ENCODE peak calls at places on chromosomes 13 and 19, in eight cellular contexts. U is adrenal gland, V is fibroblast of lung, I is A549, H is astrocyte, E is prostate gland, F is heart right ventricle, O is sigmoid colon. X is an unnamed sample.

GRCh38 chr13:42048625-42049453 is at the start of gene DGKH:
- DNase-seq in U (peak; percentile 89), V (peak; percentile 78), I (peak; percentile 70), H (peak; percentile 65), E (peak; percentile 83), F (peak; percentile 88), O (peak; percentile 92), X (peak; percentile 81)

GRCh38 chr13:25727250-25727649 is 324.6 kb downstream of the SHISA2 start:
- DNase-seq in U (no peak), V (no peak), I (no peak), H (no peak), E (peak; percentile 87), F (no peak), O (no peak), X (no peak)

GRCh38 chr13:86403213-86403612 is 604.0 kb upstream of the SLITRK6 start:
- DNase-seq in U (no peak), V (no peak), I (no peak), H (no peak), E (no peak), F (no peak), O (no peak), X (no peak)

GRCh38 chr13:36551445-36551844 is 119.2 kb downstream of the CCNA1 start:
- DNase-seq in U (no peak), V (no peak), I (no peak), H (no peak), E (no peak), F (no peak), O (no peak), X (no peak)

GRCh38 chr13:45662122-45662521 is 40.0 kb upstream of the CBY2 start:
- DNase-seq in U (no peak), V (no peak), I (no peak), H (no peak), E (no peak), F (no peak), O (no peak), X (no peak)

GRCh38 chr13:39452834-39453233 is 150.2 kb downstream of the LHFPL6 start:
- DNase-seq in U (no peak), V (no peak), I (no peak), H (no peak), E (no peak), F (peak; percentile 22), O (no peak), X (no peak)

GRCh38 chr19:36773223-36773579 is 594 bp upstream of the ZNF850 start:
- DNase-seq in U (no peak), V (no peak), I (no peak), H (no peak), E (no peak), F (no peak), O (no peak), X (no peak)

GRCh38 chr19:46413262-46414031 is at the start of gene CCDC8:
- DNase-seq in U (peak; percentile 93), V (peak; percentile 98), I (no peak), H (peak; percentile 95), E (peak; percentile 85), F (peak; percentile 91), O (peak; percentile 95), X (no peak)

GRCh38 chr13:110410000-110410399 is 102.9 kb downstream of the COL4A2 start:
- DNase-seq in U (no peak), V (no peak), I (no peak), H (no peak), E (no peak), F (no peak), O (no peak), X (no peak)

GRCh38 chr13:90709329-90709728 is 638.2 kb upstream of the MIR17HG start:
- DNase-seq in U (no peak), V (no peak), I (no peak), H (no peak), E (no peak), F (no peak), O (no peak), X (no peak)

GRCh38 chr13:25608181-25608580 is 236.4 kb downstream of the ATP8A2 start:
- DNase-seq in U (no peak), V (no peak), I (no peak), H (no peak), E (no peak), F (no peak), O (no peak), X (no peak)

GRCh38 chr19:56294557-56294956 is 20.1 kb downstream of the ZSCAN5A start:
- DNase-seq in U (no peak), V (no peak), I (no peak), H (peak; percentile 58), E (no peak), F (no peak), O (no peak), X (no peak)

DNA sequence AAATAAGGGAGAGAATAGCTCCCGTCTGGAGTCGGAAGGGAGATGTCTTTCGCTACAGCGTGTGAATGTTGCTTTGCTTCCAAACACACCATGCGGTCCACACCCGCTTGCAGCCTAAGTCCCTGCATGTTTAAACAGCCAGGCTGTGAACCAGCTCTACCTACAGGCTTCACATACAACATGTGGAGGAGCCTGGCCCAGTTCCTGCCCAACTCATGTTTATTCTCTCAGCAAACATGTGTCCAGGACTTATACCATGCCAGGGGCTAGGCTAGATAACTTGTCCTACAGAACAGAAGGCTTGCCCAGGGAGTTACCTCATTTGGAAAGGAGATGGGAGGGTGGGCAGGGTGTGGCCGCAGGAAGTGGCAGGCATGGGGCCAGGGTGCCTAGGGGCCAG is 181.5 kb downstream of the FOXO1 start:
- DNase-seq in U (no peak), V (no peak), I (no peak), H (no peak), E (no peak), F (no peak), O (no peak), X (no peak)
- H3K4me1 ChIP-seq in U (peaks cover 12% of the 10 kb centered on the region), V (no peaks in the 10 kb centered on the region), I (no peaks in the 10 kb centered on the region), H (peaks cover 3% of the 10 kb centered on the region), E (no peaks in the 10 kb centered on the region), F (peaks cover 23% of the 10 kb centered on the region), O (no peaks in the 10 kb centered on the region), X (peaks cover 39% of the 10 kb centered on the region)

DNA sequence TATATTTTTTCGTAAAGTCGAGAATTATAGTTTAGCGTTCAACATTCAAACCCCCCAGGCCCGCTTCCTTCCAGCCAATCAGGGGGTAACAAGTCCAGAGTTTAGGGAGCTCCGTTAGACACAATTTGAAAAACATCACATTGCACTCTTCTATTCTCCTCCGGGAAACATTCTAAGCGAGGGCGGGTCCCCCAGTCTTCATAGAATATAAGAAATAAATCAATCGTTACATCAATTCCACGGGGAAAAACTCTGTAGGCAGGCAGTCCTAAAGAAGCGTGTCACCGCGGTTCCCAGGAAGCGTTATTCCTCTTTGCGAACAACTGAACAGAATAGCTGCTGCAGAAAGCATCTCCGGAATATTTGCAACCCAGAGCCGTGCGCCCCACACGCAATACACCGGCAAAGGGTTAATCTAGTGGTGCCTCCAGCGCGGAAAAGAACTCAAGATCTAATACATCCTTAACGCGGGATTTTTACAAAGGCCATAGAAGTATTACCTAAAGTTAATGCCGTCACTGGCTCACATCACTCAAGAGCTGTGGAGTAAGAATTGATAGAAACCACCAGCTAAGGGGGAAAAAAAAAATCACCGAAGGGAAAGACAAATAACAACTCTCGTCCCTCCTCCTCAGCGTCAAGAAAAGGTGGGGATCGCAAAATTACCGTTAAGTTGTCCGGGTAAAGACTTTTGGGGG is 65.1 kb downstream of the KCNRG start:
- DNase-seq in U (peak; percentile 23), V (peak; percentile 65), I (peak; percentile 37), H (peak; percentile 44), E (peak; percentile 15), F (no peak), O (peak; percentile 70), X (peak; percentile 37)
- H3K4me1 ChIP-seq in U (peaks cover 63% of the 10 kb centered on the region), V (peaks cover 10% of the 10 kb centered on the region), I (peaks cover 35% of the 10 kb centered on the region), H (peaks cover 7% of the 10 kb centered on the region), E (no peaks in the 10 kb centered on the region), F (peaks cover 73% of the 10 kb centered on the region), O (peaks cover 66% of the 10 kb centered on the region), X (peaks cover 17% of the 10 kb centered on the region)

GRCh38 chr19:40750285-40751064 is at the start of gene ACTMAP:
- DNase-seq in U (peak; percentile 100), V (peak; percentile 100), I (peak; percentile 100), H (peak; percentile 99), E (peak; percentile 100), F (peak; percentile 100), O (peak; percentile 100), X (peak; percentile 100)
- H3K4me1 ChIP-seq in U (peaks cover 49% of the 10 kb centered on the region), V (peaks cover 6% of the 10 kb centered on the region), I (peaks cover 51% of the 10 kb centered on the region), H (peaks cover 19% of the 10 kb centered on the region), E (peaks cover 9% of the 10 kb centered on the region), F (peaks cover 57% of the 10 kb centered on the region), O (peaks cover 59% of the 10 kb centered on the region), X (peaks cover 14% of the 10 kb centered on the region)

GRCh38 chr19:4972509-4973230 is 3.8 kb downstream of the KDM4B start:
- DNase-seq in U (peak; percentile 74), V (peak; percentile 49), I (peak; percentile 32), H (peak; percentile 52), E (no peak), F (no peak), O (no peak), X (no peak)

GRCh38 chr19:4977299-4978174 is 8.6 kb downstream of the KDM4B start:
- DNase-seq in U (peak; percentile 63), V (peak; percentile 90), I (no peak), H (peak; percentile 95), E (no peak), F (no peak), O (peak; percentile 91), X (no peak)

GRCh38 chr19:4971816-4972495 is 3.0 kb downstream of the KDM4B start:
- DNase-seq in U (peak; percentile 57), V (no peak), I (no peak), H (no peak), E (no peak), F (no peak), O (no peak), X (no peak)

GRCh38 chr19:4976412-4977298 is 7.7 kb downstream of the KDM4B start:
- DNase-seq in U (peak; percentile 91), V (peak; percentile 99), I (peak; percentile 79), H (peak; percentile 93), E (peak; percentile 95), F (peak; percentile 57), O (peak; percentile 98), X (no peak)

DNA sequence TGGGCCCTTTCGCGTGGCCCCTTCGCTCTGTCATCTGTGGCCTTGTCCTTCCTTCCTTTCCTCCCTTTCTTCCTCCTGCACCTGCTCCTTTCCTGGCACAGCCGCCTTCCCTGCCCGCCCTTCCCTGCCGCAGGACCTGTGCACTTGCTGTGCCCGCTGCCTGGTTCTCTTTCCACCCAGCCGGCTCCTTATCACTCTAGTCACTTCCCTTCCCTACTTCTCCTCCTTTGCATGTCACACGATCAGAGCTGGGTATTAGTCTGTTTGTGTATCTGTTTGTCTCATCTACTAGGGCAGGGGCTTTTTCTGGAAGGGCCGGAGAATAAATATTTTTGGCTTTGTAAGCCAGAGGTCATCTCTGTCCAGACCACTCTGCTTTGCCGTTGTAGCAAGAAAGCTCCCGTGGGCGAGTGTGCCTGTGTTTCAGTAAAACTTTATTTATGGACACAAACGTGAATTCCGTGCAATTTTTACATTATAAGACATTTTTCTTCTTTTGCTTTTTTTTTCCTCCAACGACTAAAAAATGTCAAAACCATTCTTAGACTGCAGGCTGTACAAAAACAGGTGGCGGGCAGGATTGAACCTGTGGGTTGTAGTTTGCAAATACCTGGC is 6.0 kb downstream of the KDM4B start:
- DNase-seq in U (peak; percentile 48), V (no peak), I (no peak), H (no peak), E (no peak), F (no peak), O (no peak), X (no peak)
- H3K4me1 ChIP-seq in U (peaks cover 93% of the 10 kb centered on the region), V (peaks cover 44% of the 10 kb centered on the region), I (peaks cover 59% of the 10 kb centered on the region), H (peaks cover 61% of the 10 kb centered on the region), E (peaks cover 40% of the 10 kb centered on the region), F (peaks cover 96% of the 10 kb centered on the region), O (peaks cover 92% of the 10 kb centered on the region), X (peaks cover 17% of the 10 kb centered on the region)